ENCODE peak calls at places on chromosome 11, in five cellular contexts. A, C, N, S and D are unnamed samples.

GRCh38 chr11:103648670-103649400 is 387.6 kb upstream of the DDI1 start:
- DNase-seq in A (no peak), C (no peak), N (peak), S (peak), D (no peak)

GRCh38 chr11:4763096-4763495 is 6.6 kb downstream of the OR51F1 start:
- DNase-seq in A (no peak), C (no peak), N (no peak), S (no peak), D (no peak)

GRCh38 chr11:74696932-74697687 is 34.1 kb downstream of the CHRDL2 start:
- DNase-seq in A (peak), C (no peak), N (no peak), S (peak), D (no peak)

GRCh38 chr11:45658292-45658991 is 7.0 kb downstream of the CHST1 start:
- DNase-seq in A (no peak), C (peak), N (peak), S (peak), D (peak)

GRCh38 chr11:534592-535518 is 521 bp downstream of the HRAS start:
- DNase-seq in A (peak), C (peak), N (no peak), S (no peak), D (no peak)

GRCh38 chr11:363948-364761 is 5.1 kb upstream of the B4GALNT4 start:
- DNase-seq in A (peak), C (peak), N (peak), S (no peak), D (no peak)

GRCh38 chr11:47569646-47570045 is 4.2 kb downstream of the PTPMT1 start:
- DNase-seq in A (no peak), C (no peak), N (no peak), S (no peak), D (no peak)

GRCh38 chr11:41328324-41328723 is 131.1 kb downstream of the LRRC4C start:
- DNase-seq in A (no peak), C (no peak), N (no peak), S (no peak), D (no peak)

GRCh38 chr11:126480015-126480409 is 124.5 kb downstream of the ST3GAL4 start:
- DNase-seq in A (no peak), C (no peak), N (no peak), S (no peak), D (no peak)

GRCh38 chr11:88341852-88342251 is 4.3 kb upstream of the CTSC start:
- DNase-seq in A (no peak), C (peak), N (no peak), S (no peak), D (no peak)

GRCh38 chr11:10322830-10323792 is 18.2 kb downstream of the ADM start:
- DNase-seq in A (peak), C (peak), N (peak), S (peak), D (peak)

GRCh38 chr11:118918128-118918685 is 7.5 kb downstream of the BCL9L start:
- DNase-seq in A (no peak), C (no peak), N (no peak), S (peak), D (no peak)

GRCh38 chr11:35046606-35047005 is 92.4 kb upstream of the CD44 start:
- DNase-seq in A (no peak), C (no peak), N (no peak), S (no peak), D (no peak)

GRCh38 chr11:19220903-19221682 is 19.3 kb upstream of the CSRP3 start:
- DNase-seq in A (no peak), C (no peak), N (no peak), S (peak), D (no peak)

GRCh38 chr11:116422976-116423375 is 349.8 kb downstream of the BUD13 start:
- DNase-seq in A (no peak), C (no peak), N (no peak), S (no peak), D (no peak)

GRCh38 chr11:94655951-94656350 is 88.8 kb downstream of the PIWIL4 start:
- DNase-seq in A (no peak), C (no peak), N (no peak), S (no peak), D (no peak)

GRCh38 chr11:50187220-50187619 is 154.5 kb downstream of the OR4C45 start:
- DNase-seq in A (no peak), C (no peak), N (no peak), S (no peak), D (no peak)

GRCh38 chr11:34358258-34358665 is 452 bp upstream of the ABTB2 start:
- DNase-seq in A (peak), C (no peak), N (no peak), S (peak), D (no peak)

GRCh38 chr11:128508785-128509518 is 78.4 kb downstream of the ETS1 start:
- DNase-seq in A (no peak), C (no peak), N (no peak), S (peak), D (no peak)

GRCh38 chr11:57294225-57295131 is 30.3 kb downstream of the TNKS1BP1 start:
- DNase-seq in A (no peak), C (no peak), N (no peak), S (peak), D (no peak)

GRCh38 chr11:12318791-12319733 is 58.3 kb upstream of the PARVA start:
- DNase-seq in A (no peak), C (peak), N (peak), S (peak), D (no peak)

GRCh38 chr11:35227551-35228341 is 88.8 kb downstream of the CD44 start:
- DNase-seq in A (no peak), C (no peak), N (no peak), S (peak), D (no peak)

GRCh38 chr11:79902493-79902892 is 461.7 kb upstream of the TENM4 start:
- DNase-seq in A (no peak), C (no peak), N (no peak), S (peak), D (no peak)

GRCh38 chr11:43992834-43993637 is 50.6 kb downstream of the C11orf96 start:
- DNase-seq in A (no peak), C (peak), N (no peak), S (peak), D (no peak)

GRCh38 chr11:79081441-79082124 is 359.2 kb downstream of the TENM4 start:
- DNase-seq in A (no peak), C (no peak), N (no peak), S (peak), D (no peak)

GRCh38 chr11:2847511-2847910 is 38.1 kb downstream of the CDKN1C start:
- DNase-seq in A (no peak), C (no peak), N (no peak), S (no peak), D (no peak)

GRCh38 chr11:46277313-46277622 is 194 bp upstream of the CREB3L1 start:
- DNase-seq in A (no peak), C (no peak), N (no peak), S (peak), D (peak)

GRCh38 chr11:26188559-26188958 is 143.4 kb upstream of the ANO3 start:
- DNase-seq in A (no peak), C (no peak), N (no peak), S (peak), D (no peak)

GRCh38 chr11:2276280-2276998 is 6.1 kb upstream of the ASCL2 start:
- DNase-seq in A (no peak), C (no peak), N (peak), S (no peak), D (no peak)

GRCh38 chr11:23021287-23021863 is 161.1 kb upstream of the CCDC179 start:
- DNase-seq in A (peak), C (peak), N (peak), S (peak), D (peak)
- TF ChIP-seq CTCF in A (peak), C (peak), N (peak), S (peak), D (peak)

GRCh38 chr11:83219095-83219494 is 25.6 kb downstream of the ANKRD42 start:
- DNase-seq in A (no peak), C (no peak), N (no peak), S (peak), D (no peak)
- TF ChIP-seq CTCF in A (peak), C (peak), N (no peak), S (peak), D (no peak)

GRCh38 chr11:93614111-93614784 is 47.2 kb upstream of the CEP295 start:
- DNase-seq in A (peak), C (peak), N (no peak), S (no peak), D (no peak)
- TF ChIP-seq CTCF in A (peak), C (peak), N (no peak), S (peak), D (peak)

GRCh38 chr11:134120921-134121526 is 52.2 kb downstream of the JAM3 start:
- DNase-seq in A (no peak), C (no peak), N (no peak), S (peak), D (no peak)
- TF ChIP-seq CTCF in A (no peak), C (no peak), N (no peak), S (no peak), D (no peak)

GRCh38 chr11:14380947-14381555 is 22.1 kb upstream of the RRAS2 start:
- DNase-seq in A (peak), C (peak), N (peak), S (peak), D (peak)

GRCh38 chr11:14374922-14375630 is 16.1 kb upstream of the RRAS2 start:
- DNase-seq in A (no peak), C (no peak), N (no peak), S (no peak), D (peak)

GRCh38 chr11:14376920-14377319 is 17.9 kb upstream of the RRAS2 start:
- DNase-seq in A (no peak), C (no peak), N (no peak), S (peak), D (no peak)

GRCh38 chr11:14380125-14380936 is 21.3 kb upstream of the RRAS2 start:
- DNase-seq in A (no peak), C (no peak), N (no peak), S (no peak), D (no peak)

GRCh38 chr11:14378171-14378570 is 19.2 kb upstream of the RRAS2 start:
- DNase-seq in A (no peak), C (no peak), N (no peak), S (no peak), D (no peak)
- TF ChIP-seq CTCF in A (no peak), C (no peak), N (no peak), S (no peak), D (no peak)

GRCh38 chr11:7353100-7353499 is 101.4 kb downstream of the SYT9 start:
- DNase-seq in A (peak), C (peak), N (peak), S (peak), D (peak)
- TF ChIP-seq CTCF in A (peak), C (peak), N (peak), S (peak), D (peak)